ENCODE peak calls at places on chromosomes 7 and 10, in ten cellular contexts. One of them, this sample, is unnamed.
A peak's percentile ranks its signal among the peaks of the same experiment; 100 is the strongest.

GRCh38 chr10:34116220-34116623 is 698.9 kb downstream of the PARD3 start:
- DNase-seq in psoas muscle: no peak
- DNase-seq in prostate gland: no peak
- DNase-seq in adrenal gland: no peak
- DNase-seq in SJCRH30: peak; percentile 74
- DNase-seq in fibroblast of lung: peak; percentile 83
- DNase-seq in H9: no peak
- DNase-seq in brain microvascular endothelial cell: no peak
- DNase-seq in cardiac muscle cell: peak; percentile 52
- DNase-seq in lower lobe of right lung: no peak
- DNase-seq in this sample: no peak

GRCh38 chr7:2478800-2479199 is 2.6 kb upstream of the GRIFIN start:
- DNase-seq in SJCRH30: no peak
- DNase-seq in fibroblast of lung: no peak
- DNase-seq in adrenal gland: no peak
- DNase-seq in H9: peak; percentile 24
- DNase-seq in cardiac muscle cell: no peak
- DNase-seq in lower lobe of right lung: no peak
- DNase-seq in psoas muscle: no peak
- DNase-seq in prostate gland: peak; percentile 23
- DNase-seq in brain microvascular endothelial cell: no peak
- DNase-seq in this sample: no peak

GRCh38 chr7:74344128-74344496 is 54.9 kb downstream of the CLIP2 start:
- DNase-seq in adrenal gland: no peak
- DNase-seq in lower lobe of right lung: no peak
- DNase-seq in prostate gland: no peak
- DNase-seq in cardiac muscle cell: no peak
- DNase-seq in SJCRH30: no peak
- DNase-seq in H9: no peak
- DNase-seq in psoas muscle: no peak
- DNase-seq in brain microvascular endothelial cell: peak; percentile 16
- DNase-seq in fibroblast of lung: peak; percentile 54
- DNase-seq in this sample: no peak

GRCh38 chr10:35079763-35080162 is 10.4 kb downstream of the CUL2 start:
- DNase-seq in H9: no peak
- DNase-seq in brain microvascular endothelial cell: peak; percentile 90
- DNase-seq in SJCRH30: no peak
- DNase-seq in psoas muscle: no peak
- DNase-seq in prostate gland: no peak
- DNase-seq in lower lobe of right lung: no peak
- DNase-seq in adrenal gland: peak; percentile 81
- DNase-seq in fibroblast of lung: peak; percentile 59
- DNase-seq in cardiac muscle cell: no peak
- DNase-seq in this sample: no peak

GRCh38 chr7:16889851-16890443 is 8.2 kb upstream of the AGR3 start:
- DNase-seq in SJCRH30: no peak
- DNase-seq in psoas muscle: no peak
- DNase-seq in prostate gland: no peak
- DNase-seq in lower lobe of right lung: no peak
- DNase-seq in fibroblast of lung: no peak
- DNase-seq in adrenal gland: no peak
- DNase-seq in brain microvascular endothelial cell: no peak
- DNase-seq in cardiac muscle cell: no peak
- DNase-seq in H9: no peak
- DNase-seq in this sample: no peak

GRCh38 chr10:99788598-99789259 is 6.3 kb downstream of the ABCC2 start:
- DNase-seq in lower lobe of right lung: no peak
- DNase-seq in H9: no peak
- DNase-seq in prostate gland: no peak
- DNase-seq in psoas muscle: peak; percentile 32
- DNase-seq in brain microvascular endothelial cell: no peak
- DNase-seq in cardiac muscle cell: no peak
- DNase-seq in adrenal gland: peak; percentile 56
- DNase-seq in fibroblast of lung: peak; percentile 94
- DNase-seq in SJCRH30: no peak
- DNase-seq in this sample: no peak

GRCh38 chr7:112510032-112510742 is 29.4 kb downstream of the LSMEM1 start:
- DNase-seq in fibroblast of lung: peak; percentile 59
- DNase-seq in SJCRH30: no peak
- DNase-seq in brain microvascular endothelial cell: peak; percentile 64
- DNase-seq in psoas muscle: no peak
- DNase-seq in H9: no peak
- DNase-seq in cardiac muscle cell: no peak
- DNase-seq in prostate gland: no peak
- DNase-seq in lower lobe of right lung: no peak
- DNase-seq in adrenal gland: no peak
- DNase-seq in this sample: no peak

GRCh38 chr7:63233881-63234280 is 764.8 kb upstream of the ZNF722 start:
- DNase-seq in adrenal gland: no peak
- DNase-seq in H9: no peak
- DNase-seq in lower lobe of right lung: no peak
- DNase-seq in fibroblast of lung: no peak
- DNase-seq in SJCRH30: no peak
- DNase-seq in psoas muscle: no peak
- DNase-seq in cardiac muscle cell: no peak
- DNase-seq in prostate gland: no peak
- DNase-seq in brain microvascular endothelial cell: no peak
- DNase-seq in this sample: no peak

GRCh38 chr10:10872035-10872673 is 145.5 kb upstream of the CELF2 start:
- DNase-seq in adrenal gland: no peak
- DNase-seq in psoas muscle: no peak
- DNase-seq in prostate gland: no peak
- DNase-seq in fibroblast of lung: peak; percentile 80
- DNase-seq in cardiac muscle cell: peak; percentile 13
- DNase-seq in brain microvascular endothelial cell: peak; percentile 96
- DNase-seq in H9: no peak
- DNase-seq in lower lobe of right lung: no peak
- DNase-seq in SJCRH30: peak; percentile 26
- DNase-seq in this sample: no peak
- H3K27ac ChIP-seq in adrenal gland: peak overlapping the region; percentile 11
- H3K27ac ChIP-seq in psoas muscle: peak overlapping the region; percentile 39
- H3K27ac ChIP-seq in prostate gland: no peak overlapping the region
- H3K27ac ChIP-seq in fibroblast of lung: peak overlapping the region; percentile 73
- H3K27ac ChIP-seq in cardiac muscle cell: no peak overlapping the region
- H3K27ac ChIP-seq in brain microvascular endothelial cell: peak overlapping the region; percentile 96
- H3K27ac ChIP-seq in H9: no peak overlapping the region
- H3K27ac ChIP-seq in lower lobe of right lung: peak overlapping the region; percentile 80
- H3K27ac ChIP-seq in SJCRH30: no peak overlapping the region
- H3K27ac ChIP-seq in this sample: no peak overlapping the region

GRCh38 chr7:100885440-100886141 is 3.9 kb downstream of the UFSP1 start:
- DNase-seq in H9: no peak
- DNase-seq in SJCRH30: no peak
- DNase-seq in fibroblast of lung: no peak
- DNase-seq in adrenal gland: no peak
- DNase-seq in psoas muscle: no peak
- DNase-seq in lower lobe of right lung: no peak
- DNase-seq in cardiac muscle cell: no peak
- DNase-seq in brain microvascular endothelial cell: no peak
- DNase-seq in prostate gland: no peak
- DNase-seq in this sample: no peak

GRCh38 chr7:100886936-100887185 is 2.7 kb downstream of the UFSP1 start:
- DNase-seq in H9: no peak
- DNase-seq in brain microvascular endothelial cell: no peak
- DNase-seq in SJCRH30: no peak
- DNase-seq in cardiac muscle cell: no peak
- DNase-seq in adrenal gland: no peak
- DNase-seq in psoas muscle: no peak
- DNase-seq in lower lobe of right lung: no peak
- DNase-seq in fibroblast of lung: no peak
- DNase-seq in prostate gland: no peak
- DNase-seq in this sample: no peak

GRCh38 chr7:100884741-100885439 is 4.6 kb downstream of the UFSP1 start:
- DNase-seq in SJCRH30: no peak
- DNase-seq in lower lobe of right lung: no peak
- DNase-seq in fibroblast of lung: no peak
- DNase-seq in cardiac muscle cell: no peak
- DNase-seq in prostate gland: no peak
- DNase-seq in brain microvascular endothelial cell: no peak
- DNase-seq in H9: no peak
- DNase-seq in adrenal gland: no peak
- DNase-seq in psoas muscle: no peak
- DNase-seq in this sample: no peak

GRCh38 chr7:100887186-100887954 is 2.1 kb downstream of the UFSP1 start:
- DNase-seq in prostate gland: no peak
- DNase-seq in adrenal gland: no peak
- DNase-seq in fibroblast of lung: no peak
- DNase-seq in psoas muscle: no peak
- DNase-seq in brain microvascular endothelial cell: no peak
- DNase-seq in SJCRH30: no peak
- DNase-seq in H9: no peak
- DNase-seq in cardiac muscle cell: no peak
- DNase-seq in lower lobe of right lung: peak; percentile 74
- DNase-seq in this sample: no peak

DNA sequence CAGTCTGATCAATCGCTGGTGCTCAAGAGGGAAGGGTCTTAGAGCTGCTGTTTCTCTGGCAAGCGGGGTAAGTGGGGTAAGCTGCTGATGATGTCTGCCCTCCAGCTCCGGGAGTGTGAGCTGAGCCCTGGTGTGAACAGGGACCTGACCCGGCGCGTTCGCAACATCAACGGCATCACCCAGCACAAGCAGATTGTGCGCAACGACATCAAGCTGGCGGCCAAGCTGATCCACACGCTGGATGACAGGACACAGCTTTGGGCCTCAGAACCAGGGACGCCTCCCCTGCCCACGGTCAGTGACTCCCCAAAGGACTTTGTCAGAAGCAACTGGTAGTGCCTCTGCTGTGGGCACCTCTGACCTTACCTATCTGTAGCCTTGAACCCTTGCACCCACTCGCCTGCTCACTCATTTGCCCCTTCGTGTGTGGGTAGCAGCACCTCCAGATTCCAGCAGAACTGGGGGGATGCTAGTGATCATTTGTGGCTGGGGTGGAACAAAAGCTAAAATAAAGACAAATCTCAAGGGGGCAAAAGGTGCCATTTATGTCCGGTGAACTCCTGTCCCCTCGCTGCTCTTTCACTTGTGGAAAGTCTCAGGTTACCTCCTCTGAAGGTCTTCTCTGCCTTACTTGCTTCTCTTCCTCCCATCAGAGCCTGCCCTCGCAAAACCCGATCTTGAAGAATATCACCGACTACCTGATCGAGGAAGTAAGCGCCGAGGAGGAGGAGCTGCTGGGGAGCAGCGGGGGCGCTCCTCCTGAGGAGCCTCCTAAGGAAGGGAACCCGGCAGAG is 3.2 kb downstream of the UFSP1 start:
- DNase-seq in H9: no peak
- DNase-seq in adrenal gland: no peak
- DNase-seq in prostate gland: no peak
- DNase-seq in psoas muscle: no peak
- DNase-seq in cardiac muscle cell: no peak
- DNase-seq in fibroblast of lung: no peak
- DNase-seq in lower lobe of right lung: no peak
- DNase-seq in SJCRH30: no peak
- DNase-seq in brain microvascular endothelial cell: no peak
- DNase-seq in this sample: peak; percentile 33
- H3K27ac ChIP-seq in H9: no peak overlapping the region
- H3K27ac ChIP-seq in adrenal gland: no peak overlapping the region
- H3K27ac ChIP-seq in prostate gland: no peak overlapping the region
- H3K27ac ChIP-seq in psoas muscle: no peak overlapping the region
- H3K27ac ChIP-seq in cardiac muscle cell: no peak overlapping the region
- H3K27ac ChIP-seq in fibroblast of lung: no peak overlapping the region
- H3K27ac ChIP-seq in lower lobe of right lung: peak overlapping the region; percentile 60
- H3K27ac ChIP-seq in SJCRH30: no peak overlapping the region
- H3K27ac ChIP-seq in brain microvascular endothelial cell: no peak overlapping the region
- H3K27ac ChIP-seq in this sample: no peak overlapping the region

GRCh38 chr10:3825244-3825643 is 40.2 kb upstream of the KLF6 start:
- DNase-seq in lower lobe of right lung: no peak
- DNase-seq in psoas muscle: peak; percentile 70
- DNase-seq in fibroblast of lung: peak; percentile 69
- DNase-seq in H9: no peak
- DNase-seq in prostate gland: no peak
- DNase-seq in SJCRH30: peak; percentile 83
- DNase-seq in cardiac muscle cell: no peak
- DNase-seq in brain microvascular endothelial cell: peak; percentile 75
- DNase-seq in adrenal gland: no peak
- DNase-seq in this sample: no peak

GRCh38 chr10:3825862-3826351 is 40.9 kb upstream of the KLF6 start:
- DNase-seq in cardiac muscle cell: no peak
- DNase-seq in fibroblast of lung: no peak
- DNase-seq in H9: no peak
- DNase-seq in brain microvascular endothelial cell: no peak
- DNase-seq in SJCRH30: peak; percentile 57
- DNase-seq in adrenal gland: no peak
- DNase-seq in lower lobe of right lung: no peak
- DNase-seq in psoas muscle: peak; percentile 59
- DNase-seq in prostate gland: no peak
- DNase-seq in this sample: no peak

GRCh38 chr10:3828404-3829192 is 43.6 kb upstream of the KLF6 start:
- DNase-seq in adrenal gland: no peak
- DNase-seq in psoas muscle: no peak
- DNase-seq in H9: no peak
- DNase-seq in cardiac muscle cell: no peak
- DNase-seq in fibroblast of lung: peak; percentile 88
- DNase-seq in SJCRH30: no peak
- DNase-seq in lower lobe of right lung: no peak
- DNase-seq in brain microvascular endothelial cell: peak; percentile 73
- DNase-seq in prostate gland: no peak
- DNase-seq in this sample: no peak

GRCh38 chr10:3827768-3828403 is 42.9 kb upstream of the KLF6 start:
- DNase-seq in H9: no peak
- DNase-seq in SJCRH30: no peak
- DNase-seq in adrenal gland: no peak
- DNase-seq in fibroblast of lung: no peak
- DNase-seq in prostate gland: no peak
- DNase-seq in cardiac muscle cell: no peak
- DNase-seq in lower lobe of right lung: no peak
- DNase-seq in brain microvascular endothelial cell: no peak
- DNase-seq in psoas muscle: no peak
- DNase-seq in this sample: no peak

DNA sequence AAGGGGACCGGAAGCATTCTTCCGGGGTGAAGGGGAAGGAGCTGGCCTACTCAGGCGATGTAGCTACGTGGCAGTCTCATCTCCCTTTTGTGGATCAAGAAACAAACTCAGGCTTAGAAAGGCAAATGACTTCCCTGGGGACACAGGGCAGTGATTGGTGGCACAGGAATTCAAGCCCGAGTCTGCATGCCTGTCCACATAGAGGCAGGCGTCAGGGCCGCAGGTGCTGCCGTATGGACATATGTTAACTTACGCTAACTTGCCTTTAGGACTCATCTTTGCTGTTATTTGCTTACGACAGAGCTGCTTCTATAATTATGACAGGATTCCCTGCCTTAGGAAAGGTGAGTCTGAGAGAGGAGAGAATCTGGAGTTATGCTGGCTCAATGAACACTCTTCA is 42.3 kb upstream of the KLF6 start:
- DNase-seq in H9: no peak
- DNase-seq in fibroblast of lung: no peak
- DNase-seq in cardiac muscle cell: no peak
- DNase-seq in adrenal gland: no peak
- DNase-seq in psoas muscle: no peak
- DNase-seq in brain microvascular endothelial cell: no peak
- DNase-seq in prostate gland: no peak
- DNase-seq in lower lobe of right lung: no peak
- DNase-seq in SJCRH30: no peak
- DNase-seq in this sample: no peak
- H3K27ac ChIP-seq in H9: no peak overlapping the region
- H3K27ac ChIP-seq in fibroblast of lung: no peak overlapping the region
- H3K27ac ChIP-seq in cardiac muscle cell: no peak overlapping the region
- H3K27ac ChIP-seq in adrenal gland: no peak overlapping the region
- H3K27ac ChIP-seq in psoas muscle: peak overlapping the region; percentile 78
- H3K27ac ChIP-seq in brain microvascular endothelial cell: no peak overlapping the region
- H3K27ac ChIP-seq in prostate gland: no peak overlapping the region
- H3K27ac ChIP-seq in lower lobe of right lung: no peak overlapping the region
- H3K27ac ChIP-seq in SJCRH30: no peak overlapping the region
- H3K27ac ChIP-seq in this sample: no peak overlapping the region

DNA sequence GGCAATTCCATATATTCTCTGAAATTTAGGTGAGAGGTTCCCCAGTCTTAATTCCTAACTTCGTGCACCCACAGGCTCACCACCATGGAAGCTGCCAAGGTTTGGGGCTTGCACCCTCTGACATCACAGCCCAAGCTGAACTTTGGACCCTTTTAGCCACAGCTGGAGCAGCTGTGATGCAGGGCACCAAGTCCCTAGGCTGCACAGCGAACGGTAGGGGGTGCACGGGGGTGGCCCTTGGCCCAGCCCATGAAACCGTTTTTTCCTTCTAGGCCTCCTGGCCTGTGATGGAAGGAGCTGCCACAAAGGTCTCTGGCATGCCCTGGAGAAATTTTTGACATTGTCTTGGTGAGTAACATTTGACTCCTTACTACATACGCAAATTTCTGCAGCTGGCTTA is 251.9 kb upstream of the GRM3 start:
- DNase-seq in fibroblast of lung: no peak
- DNase-seq in brain microvascular endothelial cell: no peak
- DNase-seq in cardiac muscle cell: no peak
- DNase-seq in H9: no peak
- DNase-seq in adrenal gland: no peak
- DNase-seq in psoas muscle: no peak
- DNase-seq in prostate gland: no peak
- DNase-seq in SJCRH30: no peak
- DNase-seq in lower lobe of right lung: no peak
- DNase-seq in this sample: no peak
- H3K27ac ChIP-seq in fibroblast of lung: no peak overlapping the region
- H3K27ac ChIP-seq in brain microvascular endothelial cell: no peak overlapping the region
- H3K27ac ChIP-seq in cardiac muscle cell: no peak overlapping the region
- H3K27ac ChIP-seq in H9: no peak overlapping the region
- H3K27ac ChIP-seq in adrenal gland: no peak overlapping the region
- H3K27ac ChIP-seq in psoas muscle: no peak overlapping the region
- H3K27ac ChIP-seq in prostate gland: no peak overlapping the region
- H3K27ac ChIP-seq in SJCRH30: no peak overlapping the region
- H3K27ac ChIP-seq in lower lobe of right lung: no peak overlapping the region
- H3K27ac ChIP-seq in this sample: no peak overlapping the region